ENCODE peak calls at places on chromosomes 6 and 20, in four cellular contexts. H is CD4-positive, alpha-beta T cell; B is heart left ventricle; Z is left ventricle myocardium superior. E is an unnamed sample.
A peak's percentile ranks its signal among the peaks of the same experiment; 100 is the strongest.

GRCh38 chr20:49450281-49450707 is 32.2 kb downstream of the KCNB1 start:
- DNase-seq in H (no peak), B (no peak), Z (no peak), E (no peak)

GRCh38 chr6:14796974-14797762 is 448.7 kb upstream of the JARID2 start:
- DNase-seq in H (no peak), B (no peak), Z (no peak), E (no peak)

GRCh38 chr20:22379472-22379871 is 204.9 kb downstream of the FOXA2 start:
- DNase-seq in H (no peak), B (no peak), Z (no peak), E (peak; percentile 91)

GRCh38 chr20:46400253-46400652 is 6.2 kb downstream of the ELMO2 start:
- DNase-seq in H (no peak), B (no peak), Z (no peak), E (no peak)

GRCh38 chr20:62924567-62925419 is 1.5 kb downstream of the DIDO1 start:
- DNase-seq in H (no peak), B (no peak), Z (no peak), E (peak; percentile 76)

GRCh38 chr20:51036827-51037229 is 13.9 kb upstream of the KCNG1 start:
- DNase-seq in H (no peak), B (no peak), Z (no peak), E (no peak)

GRCh38 chr6:35343092-35343834 is 905 bp downstream of the PPARD start:
- DNase-seq in H (no peak), B (peak; percentile 75), Z (peak; percentile 67), E (no peak)

GRCh38 chr6:16677458-16677857 is 83.8 kb downstream of the ATXN1 start:
- DNase-seq in H (no peak), B (no peak), Z (no peak), E (no peak)

GRCh38 chr6:19180348-19181073 is 656.7 kb upstream of the ID4 start:
- DNase-seq in H (no peak), B (peak; percentile 55), Z (peak; percentile 57), E (no peak)

GRCh38 chr6:142732790-142733189 is 212.2 kb downstream of the HIVEP2 start:
- DNase-seq in H (no peak), B (no peak), Z (no peak), E (no peak)

GRCh38 chr20:48626226-48626937 is 201.4 kb downstream of the PREX1 start:
- DNase-seq in H (no peak), B (no peak), Z (no peak), E (no peak)

GRCh38 chr20:61830956-61831355 is 234.7 kb downstream of the TAF4 start:
- DNase-seq in H (no peak), B (no peak), Z (peak; percentile 1), E (no peak)

GRCh38 chr6:126824226-126824625 is 294.2 kb upstream of the RSPO3 start:
- DNase-seq in H (no peak), B (no peak), Z (no peak), E (no peak)

GRCh38 chr6:147508871-147509608 is 550 bp downstream of the SAMD5 start:
- DNase-seq in H (no peak), B (peak; percentile 61), Z (peak; percentile 32), E (no peak)

GRCh38 chr6:20918868-20919267 is 384.6 kb downstream of the CDKAL1 start:
- DNase-seq in H (no peak), B (no peak), Z (no peak), E (no peak)

GRCh38 chr6:53359843-53360834 is 11.4 kb upstream of the ELOVL5 start:
- DNase-seq in H (no peak), B (no peak), Z (no peak), E (no peak)

GRCh38 chr6:14231546-14232280 is 114.1 kb downstream of the CD83 start:
- DNase-seq in H (no peak), B (no peak), Z (no peak), E (no peak)